ENCODE peak calls at places on chromosomes 5 and 9, in four cellular contexts. K is WERI-Rb-1, M is upper lobe of left lung, O is fibroblast of lung. S is an unnamed sample.

GRCh38 chr9:97710356-97711222 is 13.4 kb upstream of the XPA start:
- DNase-seq in K (peak; percentile 56), M (peak; percentile 54), O (peak; percentile 76), S (no peak)

GRCh38 chr5:172050070-172050469 is 43.6 kb upstream of the FBXW11 start:
- DNase-seq in K (no peak), M (no peak), O (no peak), S (no peak)

GRCh38 chr5:56244676-56245075 is 11.5 kb upstream of the ANKRD55 start:
- DNase-seq in K (no peak), M (no peak), O (no peak), S (no peak)

GRCh38 chr5:164663223-164663989 is 1158.0 kb downstream of the MAT2B start:
- DNase-seq in K (no peak), M (no peak), O (peak; percentile 5), S (no peak)

GRCh38 chr9:24095246-24095645 is 269.2 kb upstream of the ELAVL2 start:
- DNase-seq in K (no peak), M (no peak), O (no peak), S (no peak)

GRCh38 chr5:53714324-53715010 is 154.0 kb downstream of the NDUFS4 start:
- DNase-seq in K (no peak), M (no peak), O (no peak), S (no peak)

GRCh38 chr5:38540348-38540747 is 16.1 kb downstream of the LIFR start:
- DNase-seq in K (peak; percentile 47), M (peak; percentile 83), O (no peak), S (no peak)

GRCh38 chr5:168881427-168882149 is 302.4 kb upstream of the PANK3 start:
- DNase-seq in K (peak; percentile 39), M (no peak), O (no peak), S (no peak)

GRCh38 chr5:83104031-83104430 is 26.7 kb downstream of the XRCC4 start:
- DNase-seq in K (no peak), M (no peak), O (no peak), S (no peak)

GRCh38 chr5:34484591-34485228 is 171.4 kb upstream of the RAI14 start:
- DNase-seq in K (no peak), M (no peak), O (no peak), S (no peak)

GRCh38 chr5:34486808-34487201 is 169.3 kb upstream of the RAI14 start:
- DNase-seq in K (no peak), M (no peak), O (no peak), S (no peak)

GRCh38 chr5:34483442-34484033 is 172.6 kb upstream of the RAI14 start:
- DNase-seq in K (no peak), M (no peak), O (no peak), S (peak; percentile 18)

GRCh38 chr5:34486160-34486765 is 169.9 kb upstream of the RAI14 start:
- DNase-seq in K (peak; percentile 82), M (peak; percentile 79), O (peak; percentile 91), S (no peak)

DNA sequence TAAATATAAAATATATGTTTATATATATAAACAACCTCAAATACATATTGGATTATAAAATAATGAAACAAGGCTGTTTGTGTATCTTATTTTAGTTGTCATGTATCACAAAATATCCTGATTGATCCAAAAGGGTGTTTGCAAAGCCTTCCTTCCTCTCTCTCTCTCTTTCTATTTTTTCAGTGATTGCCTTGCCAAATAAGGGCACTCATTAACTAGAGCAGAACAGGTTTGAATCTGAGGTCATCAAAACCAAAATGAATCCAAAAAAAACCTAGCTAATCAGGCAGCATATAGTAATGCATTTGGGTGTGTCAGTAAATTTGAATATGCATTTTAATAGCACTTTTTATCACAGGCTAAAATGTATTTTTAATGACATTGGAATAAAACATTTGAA is 171.9 kb upstream of the RAI14 start:
- DNase-seq in K (no peak), M (no peak), O (no peak), S (no peak)
- H3K27ac ChIP-seq in K (no peak overlapping the region), M (peak overlapping the region; percentile 8), O (no peak overlapping the region), S (peak overlapping the region; percentile 88)

GRCh38 chr9:91147079-91147708 is 214.5 kb downstream of the AUH start:
- DNase-seq in K (peak; percentile 18), M (no peak), O (no peak), S (no peak)

GRCh38 chr9:91146391-91147019 is 215.2 kb downstream of the AUH start:
- DNase-seq in K (no peak), M (peak; percentile 67), O (no peak), S (no peak)

GRCh38 chr9:91145496-91145895 is 216.2 kb downstream of the AUH start:
- DNase-seq in K (no peak), M (no peak), O (no peak), S (no peak)

GRCh38 chr9:91150273-91151013 is 211.3 kb downstream of the AUH start:
- DNase-seq in K (no peak), M (no peak), O (no peak), S (no peak)

DNA sequence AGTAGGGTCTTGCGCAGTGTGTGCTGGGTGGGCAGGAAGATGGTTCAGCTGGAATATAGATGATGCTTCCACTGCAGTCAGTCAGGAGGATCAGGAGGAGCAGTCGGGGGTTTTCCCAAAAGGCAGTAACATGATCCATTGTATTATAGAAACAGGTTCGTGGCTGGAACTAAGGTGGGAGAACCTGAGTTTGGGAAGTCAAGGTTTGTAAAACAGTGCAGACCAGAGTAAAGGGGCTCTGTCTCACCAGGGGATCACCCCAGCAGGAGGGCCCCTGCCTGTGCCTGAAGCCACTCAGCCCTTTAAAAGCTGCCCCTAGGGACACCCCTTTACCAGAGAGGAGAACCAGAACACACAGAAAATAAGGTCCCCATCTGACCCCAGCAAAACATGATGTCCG is 213.4 kb downstream of the AUH start:
- DNase-seq in K (no peak), M (no peak), O (no peak), S (no peak)
- H3K27ac ChIP-seq in K (no peak overlapping the region), M (no peak overlapping the region), O (no peak overlapping the region), S (no peak overlapping the region)

GRCh38 chr9:86350006-86350755 is 4.0 kb downstream of the TUT7 start:
- DNase-seq in K (no peak), M (no peak), O (no peak), S (no peak)

GRCh38 chr9:86352440-86353106 is 1.6 kb downstream of the TUT7 start:
- DNase-seq in K (no peak), M (no peak), O (peak; percentile 36), S (no peak)

GRCh38 chr9:86354048-86354881 is at the start of gene TUT7:
- DNase-seq in K (peak; percentile 96), M (peak; percentile 96), O (peak; percentile 95), S (peak; percentile 96)

GRCh38 chr9:86353591-86354047 is 591 bp downstream of the TUT7 start:
- DNase-seq in K (peak; percentile 21), M (peak; percentile 55), O (peak; percentile 32), S (no peak)

GRCh38 chr9:86351897-86352296 is 2.3 kb downstream of the TUT7 start:
- DNase-seq in K (no peak), M (no peak), O (no peak), S (no peak)
- H3K27ac ChIP-seq in K (no peak overlapping the region), M (peak overlapping the region; percentile 32), O (peak overlapping the region; percentile 35), S (no peak overlapping the region)

DNA sequence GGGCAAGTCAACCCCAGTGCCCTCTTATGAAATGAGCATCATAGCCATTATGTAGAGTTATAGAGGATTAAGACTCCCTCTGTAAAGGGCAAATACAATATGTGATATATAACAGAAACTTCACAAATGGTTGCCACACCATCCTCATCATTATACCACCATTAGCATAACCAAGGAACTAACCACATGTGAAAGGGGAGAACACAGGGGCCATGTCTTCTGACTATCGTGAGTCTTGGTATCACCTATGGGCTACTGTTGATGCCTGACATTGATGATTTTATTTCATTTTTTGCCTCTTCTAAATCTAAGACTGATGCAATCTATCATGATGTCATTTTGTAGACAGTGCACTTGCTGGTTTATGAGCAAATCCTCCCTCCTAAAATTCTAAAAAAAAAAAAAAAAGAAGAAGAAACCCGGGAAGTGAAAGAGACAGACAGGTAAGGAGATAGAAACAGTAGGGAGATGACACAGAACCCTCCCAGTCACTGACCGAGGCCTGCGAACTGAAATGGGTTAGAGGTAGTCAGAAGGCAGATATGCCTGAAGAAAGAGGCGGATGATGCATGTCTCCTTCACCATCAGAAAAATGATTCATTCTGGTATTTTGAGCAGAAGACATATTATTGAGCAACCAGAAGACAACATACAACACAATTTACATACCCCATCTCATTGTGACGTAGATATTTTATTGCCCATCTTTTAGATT is 266.0 kb downstream of the DMAC1 start:
- DNase-seq in K (no peak), M (no peak), O (no peak), S (no peak)
- H3K27ac ChIP-seq in K (no peak overlapping the region), M (no peak overlapping the region), O (no peak overlapping the region), S (no peak overlapping the region)

GRCh38 chr9:35395076-35395675 is 94.7 kb upstream of the RUSC2 start:
- DNase-seq in K (no peak), M (no peak), O (no peak), S (no peak)
- H3K27ac ChIP-seq in K (no peak overlapping the region), M (no peak overlapping the region), O (no peak overlapping the region), S (no peak overlapping the region)

GRCh38 chr9:3332802-3333201 is 193.0 kb downstream of the RFX3 start:
- DNase-seq in K (no peak), M (no peak), O (no peak), S (no peak)
- H3K27ac ChIP-seq in K (no peak overlapping the region), M (no peak overlapping the region), O (no peak overlapping the region), S (no peak overlapping the region)

GRCh38 chr9:14314424-14314928 is 535 bp upstream of the NFIB start:
- DNase-seq in K (peak; percentile 33), M (peak; percentile 73), O (peak; percentile 94), S (peak; percentile 46)

GRCh38 chr9:14311940-14312572 is 1.9 kb downstream of the NFIB start:
- DNase-seq in K (no peak), M (no peak), O (peak; percentile 47), S (no peak)

GRCh38 chr9:14313378-14313940 is 482 bp downstream of the NFIB start:
- DNase-seq in K (no peak), M (no peak), O (peak; percentile 68), S (no peak)

GRCh38 chr9:14313951-14314423 is at the start of gene NFIB:
- DNase-seq in K (peak; percentile 45), M (peak; percentile 44), O (peak; percentile 68), S (no peak)

DNA sequence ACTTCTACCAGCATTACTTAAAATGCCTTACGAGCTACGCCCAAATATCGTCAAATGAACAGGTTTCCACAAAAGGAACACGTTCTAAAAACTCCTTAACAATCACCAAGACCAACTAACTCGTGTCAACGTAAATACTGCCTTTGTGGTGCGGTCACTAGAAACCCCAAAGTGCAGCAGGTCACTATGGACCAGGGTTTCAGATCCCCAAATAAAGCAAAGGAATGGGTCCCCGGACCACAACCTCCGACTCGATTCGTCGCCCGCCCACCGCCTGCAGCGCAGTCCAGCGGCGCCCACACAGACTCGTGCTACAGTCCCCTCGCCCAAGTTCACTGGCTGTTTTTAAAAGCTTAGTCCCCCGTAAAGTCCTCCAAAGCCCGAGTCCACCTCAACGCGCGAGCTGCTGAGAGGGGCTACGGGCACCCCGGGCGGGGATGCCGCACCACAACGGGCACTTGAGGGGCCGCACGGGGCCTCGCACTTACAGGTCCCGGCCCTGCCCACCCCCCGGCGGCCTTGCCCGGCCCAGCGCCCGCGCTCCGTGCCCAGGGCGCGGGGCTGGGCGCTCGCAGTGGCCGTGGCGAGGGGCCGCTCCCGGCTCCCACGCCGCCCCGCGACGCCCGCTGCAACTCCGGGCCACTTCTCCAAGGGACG is 1.1 kb downstream of the NFIB start:
- DNase-seq in K (no peak), M (peak; percentile 25), O (peak; percentile 52), S (no peak)
- H3K27ac ChIP-seq in K (no peak overlapping the region), M (peak overlapping the region; percentile 94), O (peak overlapping the region; percentile 86), S (peak overlapping the region; percentile 88)

S was measured in substantia nigra.